ENCODE peak calls at places on chromosomes 1 and 21, in ten cellular contexts. S is heart right ventricle, V is HL-60, J is AG04450, N is fibroblast of villous mesenchyme, O is lower lobe of right lung, E is left ventricle myocardium inferior, F is esophagus squamous epithelium, M is fibroblast of lung, H is uterus. X is an unnamed sample.

GRCh38 chr1:21914468-21914867 is 22.6 kb downstream of the HSPG2 start:
- DNase-seq in S (no peak), V (no peak), J (no peak), N (no peak), O (no peak), E (no peak), F (no peak), M (no peak), H (no peak), X (no peak)

GRCh38 chr21:32021319-32022027 is 148.7 kb downstream of the HUNK start:
- DNase-seq in S (peak), V (no peak), J (no peak), N (no peak), O (peak), E (peak), F (no peak), M (no peak), H (peak), X (no peak)

GRCh38 chr1:226569879-226570547 is 21.4 kb downstream of the STUM start:
- DNase-seq in S (no peak), V (no peak), J (no peak), N (no peak), O (no peak), E (no peak), F (no peak), M (no peak), H (no peak), X (no peak)

GRCh38 chr1:9289724-9290493 is 2.8 kb upstream of the SPSB1 start:
- DNase-seq in S (peak), V (peak), J (peak), N (peak), O (no peak), E (peak), F (no peak), M (peak), H (peak), X (no peak)

GRCh38 chr21:38306833-38307232 is 50.0 kb downstream of the KCNJ15 start:
- DNase-seq in S (no peak), V (no peak), J (peak), N (peak), O (no peak), E (no peak), F (no peak), M (peak), H (no peak), X (no peak)

GRCh38 chr1:227072991-227073390 is 132.9 kb downstream of the COQ8A start:
- DNase-seq in S (no peak), V (no peak), J (no peak), N (peak), O (no peak), E (no peak), F (no peak), M (peak), H (no peak), X (peak)

GRCh38 chr1:113686891-113687624 is 72.2 kb downstream of the PHTF1 start:
- DNase-seq in S (no peak), V (no peak), J (peak), N (peak), O (no peak), E (no peak), F (no peak), M (peak), H (no peak), X (no peak)

GRCh38 chr1:61332196-61332753 is 249.9 kb downstream of the NFIA start:
- DNase-seq in S (no peak), V (no peak), J (no peak), N (no peak), O (no peak), E (no peak), F (no peak), M (no peak), H (no peak), X (peak)

GRCh38 chr1:166839600-166840308 is 479 bp downstream of the POGK start:
- DNase-seq in S (peak), V (no peak), J (no peak), N (peak), O (peak), E (peak), F (no peak), M (peak), H (peak), X (peak)

GRCh38 chr1:211628446-211628845 is 47.0 kb downstream of the NEK2 start:
- DNase-seq in S (no peak), V (no peak), J (no peak), N (no peak), O (no peak), E (no peak), F (no peak), M (no peak), H (no peak), X (no peak)

GRCh38 chr1:110554871-110555801 is 36.2 kb upstream of the KCNA10 start:
- DNase-seq in S (peak), V (peak), J (no peak), N (peak), O (peak), E (peak), F (no peak), M (peak), H (peak), X (peak)

GRCh38 chr21:28136687-28137086 is 856.0 kb downstream of the LTN1 start:
- DNase-seq in S (no peak), V (no peak), J (no peak), N (peak), O (no peak), E (no peak), F (no peak), M (no peak), H (no peak), X (no peak)

GRCh38 chr1:188365874-188366273 is 1537.1 kb downstream of the PLA2G4A start:
- DNase-seq in S (no peak), V (no peak), J (no peak), N (no peak), O (no peak), E (no peak), F (no peak), M (no peak), H (no peak), X (no peak)

GRCh38 chr1:109794319-109795132 is 30.8 kb upstream of the EPS8L3 start:
- DNase-seq in S (no peak), V (no peak), J (no peak), N (no peak), O (peak), E (no peak), F (no peak), M (peak), H (peak), X (no peak)

GRCh38 chr1:153538315-153538821 is 2.4 kb downstream of the S100A5 start:
- DNase-seq in S (no peak), V (no peak), J (no peak), N (no peak), O (no peak), E (no peak), F (no peak), M (peak), H (no peak), X (no peak)

GRCh38 chr1:167059045-167059728 is 31.0 kb downstream of the GPA33 start:
- DNase-seq in S (peak), V (no peak), J (peak), N (peak), O (peak), E (peak), F (no peak), M (peak), H (peak), X (peak)

GRCh38 chr1:17232759-17233661 is 15.9 kb upstream of the PADI3 start:
- DNase-seq in S (no peak), V (no peak), J (peak), N (peak), O (no peak), E (no peak), F (no peak), M (peak), H (no peak), X (no peak)

GRCh38 chr1:50521703-50522102 is 98.5 kb upstream of the DMRTA2 start:
- DNase-seq in S (no peak), V (no peak), J (no peak), N (no peak), O (no peak), E (no peak), F (no peak), M (no peak), H (no peak), X (no peak)

GRCh38 chr21:31623664-31624063 is 35.8 kb upstream of the SOD1 start:
- DNase-seq in S (no peak), V (no peak), J (no peak), N (no peak), O (no peak), E (no peak), F (no peak), M (no peak), H (no peak), X (no peak)

GRCh38 chr1:156851779-156852413 is 7.0 kb downstream of the INSRR start:
- DNase-seq in S (peak), V (no peak), J (no peak), N (no peak), O (no peak), E (peak), F (no peak), M (no peak), H (no peak), X (no peak)

GRCh38 chr1:171769171-171769570 is 12.3 kb upstream of the METTL13 start:
- DNase-seq in S (no peak), V (no peak), J (no peak), N (no peak), O (no peak), E (no peak), F (no peak), M (no peak), H (no peak), X (no peak)

GRCh38 chr1:59556802-59557548 is 257.8 kb upstream of the HOOK1 start:
- DNase-seq in S (no peak), V (no peak), J (no peak), N (no peak), O (no peak), E (no peak), F (no peak), M (no peak), H (no peak), X (no peak)

GRCh38 chr1:32900956-32901822 is at the start of gene TMEM54:
- DNase-seq in S (peak), V (peak), J (no peak), N (no peak), O (peak), E (peak), F (no peak), M (peak), H (peak), X (no peak)

GRCh38 chr21:34707876-34708325 is 39.1 kb downstream of the CLIC6 start:
- DNase-seq in S (no peak), V (no peak), J (no peak), N (no peak), O (no peak), E (no peak), F (no peak), M (no peak), H (no peak), X (peak)

GRCh38 chr1:180632326-180633088 is 685 bp downstream of the XPR1 start:
- DNase-seq in S (peak), V (no peak), J (no peak), N (no peak), O (peak), E (peak), F (no peak), M (no peak), H (peak), X (no peak)

GRCh38 chr1:244067893-244068292 is 16.8 kb downstream of the ZBTB18 start:
- DNase-seq in S (no peak), V (no peak), J (no peak), N (no peak), O (no peak), E (no peak), F (no peak), M (peak), H (no peak), X (no peak)

GRCh38 chr1:11364170-11364569 is 91.2 kb downstream of the UBIAD1 start:
- DNase-seq in S (no peak), V (peak), J (no peak), N (no peak), O (no peak), E (no peak), F (no peak), M (no peak), H (no peak), X (no peak)

GRCh38 chr1:85577421-85578320 is 2.9 kb upstream of the CCN1 start:
- DNase-seq in S (peak), V (no peak), J (peak), N (peak), O (no peak), E (peak), F (no peak), M (no peak), H (peak), X (peak)

GRCh38 chr1:74819062-74819461 is 86.1 kb downstream of the TYW3 start:
- DNase-seq in S (no peak), V (no peak), J (no peak), N (no peak), O (no peak), E (no peak), F (no peak), M (peak), H (no peak), X (no peak)

GRCh38 chr1:85258536-85259117 is 835 bp downstream of the C1orf52 start:
- DNase-seq in S (no peak), V (no peak), J (no peak), N (no peak), O (no peak), E (no peak), F (no peak), M (peak), H (no peak), X (no peak)

GRCh38 chr1:110485725-110486124 is 33.2 kb downstream of the KCNA10 start:
- DNase-seq in S (peak), V (no peak), J (no peak), N (no peak), O (no peak), E (peak), F (no peak), M (no peak), H (no peak), X (no peak)

GRCh38 chr1:25486602-25487001 is 55.9 kb downstream of the MACO1 start:
- DNase-seq in S (no peak), V (no peak), J (no peak), N (peak), O (no peak), E (no peak), F (no peak), M (peak), H (no peak), X (no peak)

GRCh38 chr1:20477355-20478071 is 8.5 kb downstream of the CAMK2N1 start:
- DNase-seq in S (no peak), V (no peak), J (no peak), N (peak), O (no peak), E (no peak), F (no peak), M (peak), H (peak), X (no peak)

GRCh38 chr1:78830321-78830720 is 176.2 kb downstream of the ADGRL4 start:
- DNase-seq in S (no peak), V (no peak), J (no peak), N (no peak), O (no peak), E (no peak), F (no peak), M (peak), H (no peak), X (no peak)

GRCh38 chr1:110948038-110948810 is 15.5 kb downstream of the LRIF1 start:
- DNase-seq in S (no peak), V (peak), J (no peak), N (peak), O (no peak), E (no peak), F (no peak), M (peak), H (no peak), X (no peak)

GRCh38 chr1:53462769-53463501 is 3.7 kb downstream of the DMRTB1 start:
- DNase-seq in S (no peak), V (no peak), J (no peak), N (no peak), O (no peak), E (no peak), F (no peak), M (no peak), H (no peak), X (no peak)

GRCh38 chr1:230281531-230281930 is 144.6 kb downstream of the PGBD5 start:
- DNase-seq in S (no peak), V (no peak), J (no peak), N (peak), O (peak), E (no peak), F (no peak), M (no peak), H (peak), X (no peak)

GRCh38 chr1:181345146-181345545 is 138.2 kb upstream of the CACNA1E start:
- DNase-seq in S (no peak), V (no peak), J (no peak), N (no peak), O (no peak), E (no peak), F (no peak), M (no peak), H (no peak), X (no peak)

GRCh38 chr1:15836772-15837669 is 10.5 kb upstream of the SPEN start:
- DNase-seq in S (peak), V (peak), J (no peak), N (no peak), O (peak), E (peak), F (peak), M (no peak), H (peak), X (peak)

GRCh38 chr21:45536301-45537081 is 5.7 kb downstream of the SLC19A1 start:
- DNase-seq in S (no peak), V (no peak), J (no peak), N (no peak), O (peak), E (peak), F (no peak), M (no peak), H (no peak), X (no peak)

GRCh38 chr1:28296401-28297220 is 32.2 kb upstream of the MED18 start:
- DNase-seq in S (no peak), V (no peak), J (no peak), N (peak), O (no peak), E (no peak), F (no peak), M (peak), H (peak), X (no peak)

GRCh38 chr1:28298438-28298837 is 30.4 kb upstream of the MED18 start:
- DNase-seq in S (no peak), V (no peak), J (no peak), N (no peak), O (no peak), E (no peak), F (no peak), M (no peak), H (no peak), X (no peak)

GRCh38 chr1:28291711-28292110 is 32.4 kb downstream of the SESN2 start:
- DNase-seq in S (no peak), V (no peak), J (no peak), N (no peak), O (no peak), E (no peak), F (no peak), M (no peak), H (no peak), X (no peak)

GRCh38 chr1:28297826-28298225 is 31.0 kb upstream of the MED18 start:
- DNase-seq in S (no peak), V (no peak), J (no peak), N (no peak), O (no peak), E (no peak), F (no peak), M (no peak), H (no peak), X (peak)

DNA sequence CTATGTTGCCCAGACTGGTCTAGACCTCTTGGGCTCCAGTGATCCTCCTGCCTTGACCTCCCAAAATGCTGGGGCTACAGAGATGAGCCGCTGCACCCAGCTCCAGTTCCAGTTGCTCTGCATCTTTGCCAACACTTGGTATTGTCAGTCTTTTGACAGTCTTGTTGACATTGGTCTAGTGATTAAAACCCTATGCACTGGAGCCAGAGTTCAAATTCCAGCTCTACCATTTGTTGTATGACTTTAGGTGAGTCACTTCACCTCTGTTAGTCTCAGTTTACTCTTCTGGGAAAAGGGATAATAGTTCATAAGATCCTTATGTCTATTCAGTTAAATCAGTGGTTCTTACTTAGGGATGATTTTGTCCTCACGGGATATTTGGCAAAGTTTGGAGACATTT is 32.9 kb upstream of the MED18 start:
- DNase-seq in S (no peak), V (no peak), J (no peak), N (no peak), O (no peak), E (no peak), F (no peak), M (no peak), H (no peak), X (no peak)
- H3K4me3 ChIP-seq in S (no peak), V (no peak), J (no peak), N (no peak), O (no peak), E (no peak), F (no peak), M (no peak), H (no peak), X (no peak)

DNA sequence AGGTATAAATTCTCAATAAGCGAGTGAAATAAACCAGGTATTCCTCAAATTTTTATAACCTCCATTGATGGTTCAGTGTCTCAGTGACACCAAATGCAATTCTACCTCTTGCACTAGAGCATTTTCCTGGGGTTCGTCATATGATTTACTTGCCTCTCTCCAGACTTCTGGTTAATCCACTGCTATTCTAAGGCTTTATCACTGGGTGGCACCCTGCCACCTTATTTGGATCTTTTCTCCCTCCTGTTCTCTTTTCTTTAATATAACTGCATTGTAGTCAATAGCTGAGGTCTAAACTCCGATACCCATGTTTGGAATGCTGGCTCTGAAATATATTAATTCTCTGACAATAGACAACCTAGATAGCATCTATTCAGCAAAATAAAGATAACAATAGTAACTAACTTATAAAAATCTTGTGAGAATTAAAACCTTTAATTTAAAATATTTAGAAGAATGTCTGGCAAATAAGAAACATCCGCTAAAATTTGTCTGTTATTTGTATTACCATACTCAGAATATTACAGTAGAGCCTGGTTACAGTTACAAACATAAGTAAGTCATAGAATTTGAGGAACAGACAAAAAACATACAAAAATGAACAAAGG is 436.4 kb downstream of the PLA2G4A start:
- DNase-seq in S (no peak), V (no peak), J (peak), N (peak), O (no peak), E (no peak), F (no peak), M (peak), H (no peak), X (no peak)
- TF ChIP-seq CTCF in S (no peak), V (peak), J (peak), N (peak), O (no peak), E (no peak), F (no peak), M (no peak), H (no peak), X (peak)

GRCh38 chr1:2230781-2231666 is 2.9 kb downstream of the SKI start:
- DNase-seq in S (no peak), V (no peak), J (no peak), N (peak), O (peak), E (no peak), F (no peak), M (no peak), H (peak), X (no peak)

GRCh38 chr1:2228684-2229031 is 539 bp downstream of the SKI start:
- DNase-seq in S (peak), V (no peak), J (no peak), N (no peak), O (peak), E (no peak), F (no peak), M (no peak), H (no peak), X (peak)

GRCh38 chr1:2231667-2232254 is 3.6 kb downstream of the SKI start:
- DNase-seq in S (peak), V (peak), J (no peak), N (peak), O (peak), E (peak), F (no peak), M (peak), H (peak), X (no peak)

GRCh38 chr1:2229032-2229920 is 1.2 kb downstream of the SKI start:
- DNase-seq in S (peak), V (no peak), J (no peak), N (peak), O (peak), E (peak), F (no peak), M (peak), H (peak), X (peak)

GRCh38 chr1:2229921-2230700 is 2.0 kb downstream of the SKI start:
- DNase-seq in S (peak), V (no peak), J (no peak), N (peak), O (peak), E (peak), F (no peak), M (peak), H (peak), X (no peak)
- H3K4me3 ChIP-seq in S (peak), V (peak), J (peak), N (peak), O (peak), E (peak), F (peak), M (peak), H (peak), X (peak)

DNA sequence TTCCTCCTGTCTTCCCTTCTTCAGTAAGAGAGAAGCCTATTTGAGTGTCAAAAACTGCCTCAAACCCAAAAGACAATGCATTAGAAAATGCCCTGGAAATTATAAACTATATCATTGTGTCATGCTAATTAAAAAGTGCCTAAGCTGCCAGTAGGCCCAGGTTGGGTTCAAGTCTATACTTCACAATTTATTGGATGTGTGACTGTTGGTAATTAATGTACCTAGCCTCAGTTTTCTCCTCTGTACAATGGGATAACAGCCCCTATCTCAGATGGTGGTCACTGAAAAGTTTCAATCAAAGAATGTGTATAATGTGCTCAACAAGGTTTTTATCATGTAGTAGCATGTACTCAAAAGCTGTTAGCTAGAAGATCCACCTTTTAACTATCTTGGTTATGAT is 246.9 kb upstream of the DUSP10 start:
- DNase-seq in S (no peak), V (no peak), J (no peak), N (no peak), O (no peak), E (no peak), F (no peak), M (no peak), H (no peak), X (no peak)
- TF ChIP-seq CTCF in S (no peak), V (no peak), J (no peak), N (no peak), O (no peak), E (no peak), F (no peak), M (no peak), H (no peak), X (no peak)